ENCODE peak calls at places on chromosomes 7 and 10, in ten cellular contexts. One of them, this sample, is unnamed.

GRCh38 chr7:152544971-152545619 is 109.3 kb upstream of the KMT2C start:
- DNase-seq in NCI-H1417: no peak
- DNase-seq in sigmoid colon: no peak
- DNase-seq in glomerular endothelial cell: no peak
- DNase-seq in HCEC 1CT: no peak
- DNase-seq in activated T-cell treated with anti-CD3 and anti-CD28 coated beads, Interleukin-2, amount 50 U/mL, for 48 hours: no peak
- DNase-seq in amniotic stem cell: no peak
- DNase-seq in GM10248: no peak
- DNase-seq in Calu3: no peak
- DNase-seq in tibial nerve: no peak
- DNase-seq in this sample: no peak

GRCh38 chr10:46787321-46787615 is 124.0 kb upstream of the PTPN20 start:
- DNase-seq in tibial nerve: peak; percentile 13
- DNase-seq in NCI-H1417: no peak
- DNase-seq in HCEC 1CT: peak; percentile 68
- DNase-seq in Calu3: peak; percentile 57
- DNase-seq in activated T-cell treated with anti-CD3 and anti-CD28 coated beads, Interleukin-2, amount 50 U/mL, for 48 hours: peak; percentile 39
- DNase-seq in sigmoid colon: no peak
- DNase-seq in GM10248: peak; percentile 15
- DNase-seq in amniotic stem cell: no peak
- DNase-seq in glomerular endothelial cell: no peak
- DNase-seq in this sample: no peak

GRCh38 chr10:43140414-43140813 is 2.2 kb downstream of the CSGALNACT2 start:
- DNase-seq in amniotic stem cell: peak; percentile 50
- DNase-seq in tibial nerve: no peak
- DNase-seq in HCEC 1CT: peak; percentile 97
- DNase-seq in GM10248: peak; percentile 67
- DNase-seq in glomerular endothelial cell: peak; percentile 80
- DNase-seq in Calu3: no peak
- DNase-seq in NCI-H1417: no peak
- DNase-seq in activated T-cell treated with anti-CD3 and anti-CD28 coated beads, Interleukin-2, amount 50 U/mL, for 48 hours: no peak
- DNase-seq in sigmoid colon: no peak
- DNase-seq in this sample: no peak

GRCh38 chr7:27203378-27203953 is 3.6 kb upstream of the HOXA13 start:
- DNase-seq in activated T-cell treated with anti-CD3 and anti-CD28 coated beads, Interleukin-2, amount 50 U/mL, for 48 hours: peak; percentile 15
- DNase-seq in GM10248: no peak
- DNase-seq in NCI-H1417: no peak
- DNase-seq in Calu3: no peak
- DNase-seq in amniotic stem cell: no peak
- DNase-seq in HCEC 1CT: no peak
- DNase-seq in sigmoid colon: no peak
- DNase-seq in tibial nerve: no peak
- DNase-seq in glomerular endothelial cell: no peak
- DNase-seq in this sample: no peak

GRCh38 chr10:126247454-126247975 is 140.8 kb downstream of the ADAM12 start:
- DNase-seq in activated T-cell treated with anti-CD3 and anti-CD28 coated beads, Interleukin-2, amount 50 U/mL, for 48 hours: no peak
- DNase-seq in Calu3: peak; percentile 42
- DNase-seq in HCEC 1CT: peak; percentile 98
- DNase-seq in sigmoid colon: peak; percentile 83
- DNase-seq in tibial nerve: peak; percentile 35
- DNase-seq in amniotic stem cell: peak; percentile 97
- DNase-seq in GM10248: no peak
- DNase-seq in glomerular endothelial cell: peak; percentile 50
- DNase-seq in NCI-H1417: no peak
- DNase-seq in this sample: no peak

GRCh38 chr10:70380350-70381135 is 1.9 kb downstream of the LRRC20 start:
- DNase-seq in Calu3: no peak
- DNase-seq in activated T-cell treated with anti-CD3 and anti-CD28 coated beads, Interleukin-2, amount 50 U/mL, for 48 hours: no peak
- DNase-seq in GM10248: no peak
- DNase-seq in sigmoid colon: no peak
- DNase-seq in glomerular endothelial cell: no peak
- DNase-seq in amniotic stem cell: no peak
- DNase-seq in NCI-H1417: no peak
- DNase-seq in tibial nerve: no peak
- DNase-seq in HCEC 1CT: no peak
- DNase-seq in this sample: no peak

GRCh38 chr10:34205452-34205851 is 609.6 kb downstream of the PARD3 start:
- DNase-seq in glomerular endothelial cell: no peak
- DNase-seq in activated T-cell treated with anti-CD3 and anti-CD28 coated beads, Interleukin-2, amount 50 U/mL, for 48 hours: no peak
- DNase-seq in amniotic stem cell: no peak
- DNase-seq in NCI-H1417: no peak
- DNase-seq in GM10248: no peak
- DNase-seq in tibial nerve: no peak
- DNase-seq in Calu3: no peak
- DNase-seq in sigmoid colon: no peak
- DNase-seq in HCEC 1CT: no peak
- DNase-seq in this sample: no peak

GRCh38 chr10:120600871-120601644 is 144.0 kb downstream of the PLPP4 start:
- DNase-seq in NCI-H1417: no peak
- DNase-seq in glomerular endothelial cell: no peak
- DNase-seq in Calu3: peak; percentile 28
- DNase-seq in GM10248: no peak
- DNase-seq in activated T-cell treated with anti-CD3 and anti-CD28 coated beads, Interleukin-2, amount 50 U/mL, for 48 hours: peak; percentile 16
- DNase-seq in tibial nerve: peak; percentile 5
- DNase-seq in sigmoid colon: no peak
- DNase-seq in amniotic stem cell: no peak
- DNase-seq in HCEC 1CT: no peak
- DNase-seq in this sample: no peak

GRCh38 chr7:47345754-47346377 is 236.0 kb downstream of the TNS3 start:
- DNase-seq in Calu3: no peak
- DNase-seq in GM10248: no peak
- DNase-seq in tibial nerve: no peak
- DNase-seq in amniotic stem cell: no peak
- DNase-seq in HCEC 1CT: no peak
- DNase-seq in activated T-cell treated with anti-CD3 and anti-CD28 coated beads, Interleukin-2, amount 50 U/mL, for 48 hours: no peak
- DNase-seq in sigmoid colon: no peak
- DNase-seq in glomerular endothelial cell: no peak
- DNase-seq in NCI-H1417: no peak
- DNase-seq in this sample: no peak

GRCh38 chr7:102412548-102412947 is 16.4 kb downstream of the PRKRIP1 start:
- DNase-seq in amniotic stem cell: no peak
- DNase-seq in GM10248: no peak
- DNase-seq in NCI-H1417: peak; percentile 15
- DNase-seq in glomerular endothelial cell: no peak
- DNase-seq in tibial nerve: no peak
- DNase-seq in Calu3: no peak
- DNase-seq in HCEC 1CT: no peak
- DNase-seq in sigmoid colon: no peak
- DNase-seq in activated T-cell treated with anti-CD3 and anti-CD28 coated beads, Interleukin-2, amount 50 U/mL, for 48 hours: peak; percentile 52
- DNase-seq in this sample: no peak

GRCh38 chr7:116786791-116787443 is 75.5 kb upstream of the CAPZA2 start:
- DNase-seq in sigmoid colon: no peak
- DNase-seq in tibial nerve: no peak
- DNase-seq in GM10248: peak; percentile 75
- DNase-seq in activated T-cell treated with anti-CD3 and anti-CD28 coated beads, Interleukin-2, amount 50 U/mL, for 48 hours: no peak
- DNase-seq in HCEC 1CT: peak; percentile 54
- DNase-seq in glomerular endothelial cell: no peak
- DNase-seq in NCI-H1417: peak; percentile 26
- DNase-seq in amniotic stem cell: no peak
- DNase-seq in Calu3: peak; percentile 24
- DNase-seq in this sample: no peak

GRCh38 chr7:116211006-116211912 is 920 bp downstream of the TES start:
- DNase-seq in HCEC 1CT: peak; percentile 88
- DNase-seq in activated T-cell treated with anti-CD3 and anti-CD28 coated beads, Interleukin-2, amount 50 U/mL, for 48 hours: peak; percentile 80
- DNase-seq in sigmoid colon: peak; percentile 91
- DNase-seq in tibial nerve: peak; percentile 61
- DNase-seq in amniotic stem cell: peak; percentile 88
- DNase-seq in GM10248: peak; percentile 59
- DNase-seq in NCI-H1417: peak; percentile 68
- DNase-seq in glomerular endothelial cell: no peak
- DNase-seq in Calu3: peak; percentile 90
- DNase-seq in this sample: peak; percentile 72

GRCh38 chr7:136470179-136470578 is 398.3 kb upstream of the CHRM2 start:
- DNase-seq in activated T-cell treated with anti-CD3 and anti-CD28 coated beads, Interleukin-2, amount 50 U/mL, for 48 hours: no peak
- DNase-seq in glomerular endothelial cell: no peak
- DNase-seq in tibial nerve: no peak
- DNase-seq in Calu3: no peak
- DNase-seq in NCI-H1417: no peak
- DNase-seq in GM10248: no peak
- DNase-seq in sigmoid colon: no peak
- DNase-seq in HCEC 1CT: no peak
- DNase-seq in amniotic stem cell: no peak
- DNase-seq in this sample: no peak

GRCh38 chr7:21253740-21254687 is 173.9 kb upstream of the SP4 start:
- DNase-seq in amniotic stem cell: no peak
- DNase-seq in Calu3: peak; percentile 77
- DNase-seq in sigmoid colon: no peak
- DNase-seq in activated T-cell treated with anti-CD3 and anti-CD28 coated beads, Interleukin-2, amount 50 U/mL, for 48 hours: peak; percentile 57
- DNase-seq in GM10248: peak; percentile 33
- DNase-seq in NCI-H1417: peak; percentile 78
- DNase-seq in tibial nerve: peak; percentile 52
- DNase-seq in glomerular endothelial cell: no peak
- DNase-seq in HCEC 1CT: peak; percentile 31
- DNase-seq in this sample: peak; percentile 93

GRCh38 chr7:140079121-140079536 is 16.4 kb upstream of the PARP12 start:
- DNase-seq in HCEC 1CT: peak; percentile 40
- DNase-seq in Calu3: peak; percentile 25
- DNase-seq in amniotic stem cell: no peak
- DNase-seq in glomerular endothelial cell: no peak
- DNase-seq in activated T-cell treated with anti-CD3 and anti-CD28 coated beads, Interleukin-2, amount 50 U/mL, for 48 hours: no peak
- DNase-seq in sigmoid colon: no peak
- DNase-seq in GM10248: no peak
- DNase-seq in tibial nerve: peak; percentile 40
- DNase-seq in NCI-H1417: no peak
- DNase-seq in this sample: no peak

GRCh38 chr7:92836489-92837213 is at the start of gene CDK6:
- DNase-seq in NCI-H1417: no peak
- DNase-seq in tibial nerve: peak; percentile 25
- DNase-seq in activated T-cell treated with anti-CD3 and anti-CD28 coated beads, Interleukin-2, amount 50 U/mL, for 48 hours: peak; percentile 82
- DNase-seq in sigmoid colon: peak; percentile 78
- DNase-seq in Calu3: peak; percentile 73
- DNase-seq in glomerular endothelial cell: no peak
- DNase-seq in HCEC 1CT: peak; percentile 55
- DNase-seq in GM10248: peak; percentile 81
- DNase-seq in amniotic stem cell: no peak
- DNase-seq in this sample: no peak

GRCh38 chr7:87671-88070 is 104.7 kb upstream of the FAM20C start:
- DNase-seq in Calu3: no peak
- DNase-seq in activated T-cell treated with anti-CD3 and anti-CD28 coated beads, Interleukin-2, amount 50 U/mL, for 48 hours: no peak
- DNase-seq in tibial nerve: no peak
- DNase-seq in glomerular endothelial cell: no peak
- DNase-seq in NCI-H1417: no peak
- DNase-seq in GM10248: no peak
- DNase-seq in HCEC 1CT: no peak
- DNase-seq in sigmoid colon: peak; percentile 48
- DNase-seq in amniotic stem cell: no peak
- DNase-seq in this sample: no peak

GRCh38 chr10:49296826-49297225 is 2.1 kb upstream of the C10orf71 start:
- DNase-seq in Calu3: no peak
- DNase-seq in sigmoid colon: no peak
- DNase-seq in NCI-H1417: no peak
- DNase-seq in GM10248: no peak
- DNase-seq in amniotic stem cell: no peak
- DNase-seq in tibial nerve: no peak
- DNase-seq in HCEC 1CT: no peak
- DNase-seq in glomerular endothelial cell: no peak
- DNase-seq in activated T-cell treated with anti-CD3 and anti-CD28 coated beads, Interleukin-2, amount 50 U/mL, for 48 hours: no peak
- DNase-seq in this sample: no peak

GRCh38 chr10:99233680-99234018 is 2.0 kb downstream of the HPSE2 start:
- DNase-seq in Calu3: no peak
- DNase-seq in activated T-cell treated with anti-CD3 and anti-CD28 coated beads, Interleukin-2, amount 50 U/mL, for 48 hours: no peak
- DNase-seq in NCI-H1417: no peak
- DNase-seq in amniotic stem cell: no peak
- DNase-seq in glomerular endothelial cell: no peak
- DNase-seq in tibial nerve: no peak
- DNase-seq in HCEC 1CT: no peak
- DNase-seq in GM10248: peak; percentile 14
- DNase-seq in sigmoid colon: no peak
- DNase-seq in this sample: no peak

GRCh38 chr10:34674169-34674568 is 140.9 kb downstream of the PARD3 start:
- DNase-seq in amniotic stem cell: no peak
- DNase-seq in glomerular endothelial cell: no peak
- DNase-seq in GM10248: no peak
- DNase-seq in activated T-cell treated with anti-CD3 and anti-CD28 coated beads, Interleukin-2, amount 50 U/mL, for 48 hours: no peak
- DNase-seq in Calu3: no peak
- DNase-seq in tibial nerve: no peak
- DNase-seq in NCI-H1417: no peak
- DNase-seq in sigmoid colon: no peak
- DNase-seq in HCEC 1CT: no peak
- DNase-seq in this sample: no peak

GRCh38 chr10:14382531-14382930 is 51.8 kb upstream of the FRMD4A start:
- DNase-seq in activated T-cell treated with anti-CD3 and anti-CD28 coated beads, Interleukin-2, amount 50 U/mL, for 48 hours: no peak
- DNase-seq in tibial nerve: no peak
- DNase-seq in sigmoid colon: no peak
- DNase-seq in GM10248: no peak
- DNase-seq in HCEC 1CT: no peak
- DNase-seq in NCI-H1417: no peak
- DNase-seq in glomerular endothelial cell: no peak
- DNase-seq in Calu3: no peak
- DNase-seq in amniotic stem cell: no peak
- DNase-seq in this sample: no peak

GRCh38 chr10:99530108-99531025 is 2.4 kb upstream of the NKX2-3 start:
- DNase-seq in sigmoid colon: peak; percentile 79
- DNase-seq in NCI-H1417: no peak
- DNase-seq in amniotic stem cell: no peak
- DNase-seq in glomerular endothelial cell: no peak
- DNase-seq in activated T-cell treated with anti-CD3 and anti-CD28 coated beads, Interleukin-2, amount 50 U/mL, for 48 hours: no peak
- DNase-seq in tibial nerve: no peak
- DNase-seq in HCEC 1CT: peak; percentile 47
- DNase-seq in GM10248: peak; percentile 23
- DNase-seq in Calu3: no peak
- DNase-seq in this sample: no peak

GRCh38 chr10:88110355-88110754 is 246.9 kb downstream of the PTEN start:
- DNase-seq in glomerular endothelial cell: no peak
- DNase-seq in Calu3: peak; percentile 21
- DNase-seq in HCEC 1CT: peak; percentile 74
- DNase-seq in NCI-H1417: no peak
- DNase-seq in tibial nerve: no peak
- DNase-seq in activated T-cell treated with anti-CD3 and anti-CD28 coated beads, Interleukin-2, amount 50 U/mL, for 48 hours: no peak
- DNase-seq in amniotic stem cell: peak; percentile 34
- DNase-seq in sigmoid colon: no peak
- DNase-seq in GM10248: no peak
- DNase-seq in this sample: no peak

GRCh38 chr10:49109669-49110335 is 5.5 kb downstream of the VSTM4 start:
- DNase-seq in sigmoid colon: peak; percentile 87
- DNase-seq in NCI-H1417: no peak
- DNase-seq in Calu3: no peak
- DNase-seq in HCEC 1CT: no peak
- DNase-seq in glomerular endothelial cell: no peak
- DNase-seq in tibial nerve: peak; percentile 26
- DNase-seq in GM10248: no peak
- DNase-seq in amniotic stem cell: no peak
- DNase-seq in activated T-cell treated with anti-CD3 and anti-CD28 coated beads, Interleukin-2, amount 50 U/mL, for 48 hours: no peak
- DNase-seq in this sample: no peak

GRCh38 chr7:2034291-2035201 is 198.2 kb downstream of the MAD1L1 start:
- DNase-seq in tibial nerve: no peak
- DNase-seq in sigmoid colon: peak; percentile 46
- DNase-seq in activated T-cell treated with anti-CD3 and anti-CD28 coated beads, Interleukin-2, amount 50 U/mL, for 48 hours: no peak
- DNase-seq in HCEC 1CT: no peak
- DNase-seq in amniotic stem cell: no peak
- DNase-seq in NCI-H1417: no peak
- DNase-seq in GM10248: no peak
- DNase-seq in Calu3: no peak
- DNase-seq in glomerular endothelial cell: no peak
- DNase-seq in this sample: no peak

GRCh38 chr7:44236333-44236728 is 35.6 kb downstream of the YKT6 start:
- DNase-seq in GM10248: no peak
- DNase-seq in HCEC 1CT: no peak
- DNase-seq in Calu3: no peak
- DNase-seq in tibial nerve: no peak
- DNase-seq in sigmoid colon: no peak
- DNase-seq in amniotic stem cell: no peak
- DNase-seq in glomerular endothelial cell: no peak
- DNase-seq in NCI-H1417: no peak
- DNase-seq in activated T-cell treated with anti-CD3 and anti-CD28 coated beads, Interleukin-2, amount 50 U/mL, for 48 hours: no peak
- DNase-seq in this sample: no peak

GRCh38 chr7:157694389-157694665 is 357.5 kb downstream of the DNAJB6 start:
- DNase-seq in GM10248: no peak
- DNase-seq in NCI-H1417: no peak
- DNase-seq in HCEC 1CT: no peak
- DNase-seq in tibial nerve: no peak
- DNase-seq in amniotic stem cell: no peak
- DNase-seq in activated T-cell treated with anti-CD3 and anti-CD28 coated beads, Interleukin-2, amount 50 U/mL, for 48 hours: no peak
- DNase-seq in Calu3: no peak
- DNase-seq in sigmoid colon: peak; percentile 30
- DNase-seq in glomerular endothelial cell: no peak
- DNase-seq in this sample: no peak

GRCh38 chr7:135262623-135263320 is 29.1 kb downstream of the STRA8 start:
- DNase-seq in Calu3: no peak
- DNase-seq in NCI-H1417: peak; percentile 41
- DNase-seq in amniotic stem cell: no peak
- DNase-seq in activated T-cell treated with anti-CD3 and anti-CD28 coated beads, Interleukin-2, amount 50 U/mL, for 48 hours: no peak
- DNase-seq in GM10248: no peak
- DNase-seq in sigmoid colon: no peak
- DNase-seq in glomerular endothelial cell: no peak
- DNase-seq in HCEC 1CT: no peak
- DNase-seq in tibial nerve: no peak
- DNase-seq in this sample: no peak

This sample was measured in NCI-H345.